ENCODE peak calls at places on chromosomes 5 and 9, in eight cellular contexts. X is NCI-H345; H is CD4-positive, alpha-beta T cell; D is nucleus accumbens; I is NB4; P is T-helper 1 cell; J is foreskin fibroblast; S is endodermal cell. O is an unnamed sample.

GRCh38 chr5:154520861-154521453 is 42.9 kb upstream of the HAND1 start:
- DNase-seq in X (peak), H (no peak), D (no peak), I (peak), P (no peak), J (no peak), S (peak), O (no peak)

GRCh38 chr5:117207088-117207668 is 632.6 kb upstream of the SEMA6A start:
- DNase-seq in X (no peak), H (no peak), D (no peak), I (no peak), P (no peak), J (no peak), S (peak), O (no peak)

GRCh38 chr9:97831843-97832636 is 21.0 kb upstream of the FOXE1 start:
- DNase-seq in X (no peak), H (no peak), D (no peak), I (peak), P (no peak), J (no peak), S (peak), O (no peak)

GRCh38 chr9:37027582-37028424 is 6.3 kb downstream of the PAX5 start:
- DNase-seq in X (peak), H (peak), D (peak), I (peak), P (peak), J (peak), S (peak), O (peak)

GRCh38 chr5:180127682-180128670 is 56.4 kb upstream of the RNF130 start:
- DNase-seq in X (no peak), H (no peak), D (no peak), I (no peak), P (no peak), J (no peak), S (peak), O (no peak)

GRCh38 chr5:72234265-72234700 is 85.8 kb downstream of the MRPS27 start:
- DNase-seq in X (no peak), H (no peak), D (no peak), I (peak), P (peak), J (peak), S (no peak), O (peak)

GRCh38 chr5:87120518-87121314 is 147.0 kb upstream of the RASA1 start:
- DNase-seq in X (no peak), H (no peak), D (no peak), I (peak), P (no peak), J (peak), S (no peak), O (peak)

GRCh38 chr9:105047652-105048031 is 119.7 kb upstream of the ABCA1 start:
- DNase-seq in X (no peak), H (no peak), D (no peak), I (no peak), P (no peak), J (no peak), S (no peak), O (no peak)

GRCh38 chr9:6538666-6539071 is 106.9 kb downstream of the GLDC start:
- DNase-seq in X (no peak), H (no peak), D (no peak), I (no peak), P (no peak), J (peak), S (peak), O (peak)

GRCh38 chr5:36344900-36345299 is 43.2 kb upstream of the RANBP3L start:
- DNase-seq in X (no peak), H (no peak), D (no peak), I (no peak), P (no peak), J (no peak), S (no peak), O (no peak)

GRCh38 chr5:151720195-151720594 is 33.5 kb upstream of the SPARC start:
- DNase-seq in X (no peak), H (no peak), D (no peak), I (peak), P (no peak), J (no peak), S (no peak), O (no peak)

GRCh38 chr5:172775326-172776234 is 4.6 kb upstream of the DUSP1 start:
- DNase-seq in X (no peak), H (no peak), D (no peak), I (peak), P (no peak), J (peak), S (no peak), O (peak)

GRCh38 chr5:131382407-131383395 is 118.8 kb downstream of the CDC42SE2 start:
- DNase-seq in X (peak), H (peak), D (no peak), I (peak), P (peak), J (peak), S (peak), O (peak)

GRCh38 chr9:131590907-131591844 is 45.9 kb downstream of the PRRT1B start:
- DNase-seq in X (peak), H (peak), D (peak), I (peak), P (peak), J (peak), S (peak), O (peak)

GRCh38 chr5:55852503-55852902 is 1.3 kb downstream of the IL31RA start:
- DNase-seq in X (no peak), H (no peak), D (no peak), I (peak), P (no peak), J (no peak), S (no peak), O (no peak)

GRCh38 chr5:171157775-171158174 is 151.3 kb upstream of the TLX3 start:
- DNase-seq in X (no peak), H (no peak), D (no peak), I (no peak), P (no peak), J (no peak), S (no peak), O (no peak)

GRCh38 chr9:135958485-135958884 is 2.7 kb downstream of the UBAC1 start:
- DNase-seq in X (no peak), H (no peak), D (no peak), I (no peak), P (no peak), J (no peak), S (no peak), O (no peak)

GRCh38 chr5:142201471-142201887 is 92.9 kb downstream of the NDFIP1 start:
- DNase-seq in X (no peak), H (no peak), D (no peak), I (no peak), P (no peak), J (peak), S (no peak), O (peak)

GRCh38 chr5:111854196-111854595 is 97.2 kb upstream of the NREP start:
- DNase-seq in X (no peak), H (no peak), D (no peak), I (no peak), P (no peak), J (no peak), S (peak), O (no peak)

GRCh38 chr5:88778736-88779135 is 104.2 kb downstream of the MEF2C start:
- DNase-seq in X (no peak), H (no peak), D (no peak), I (no peak), P (no peak), J (no peak), S (no peak), O (no peak)

GRCh38 chr5:141172381-141173204 is at the start of gene PCDHB7:
- DNase-seq in X (no peak), H (no peak), D (no peak), I (peak), P (no peak), J (peak), S (peak), O (peak)

GRCh38 chr9:84000186-84000585 is 19.6 kb downstream of the RMI1 start:
- DNase-seq in X (no peak), H (no peak), D (no peak), I (no peak), P (no peak), J (no peak), S (no peak), O (peak)